ENCODE peak calls at places on chromosomes 6 and 20, in six cellular contexts. L is mammary epithelial cell, I is H1, O is PC-3, N is K562, D is GM23248. V is an unnamed sample.

GRCh38 chr20:20009784-20010253 is 7.3 kb upstream of the NAA20 start:
- DNase-seq in L (no peak), I (no peak), O (no peak), N (no peak), D (peak), V (no peak)

GRCh38 chr6:69933239-69933638 is 66.9 kb downstream of the COL19A1 start:
- DNase-seq in L (peak), I (no peak), O (no peak), N (no peak), D (peak), V (no peak)

GRCh38 chr6:99019341-99019740 is 71.6 kb upstream of the FBXL4 start:
- DNase-seq in L (peak), I (no peak), O (peak), N (no peak), D (peak), V (no peak)

GRCh38 chr6:85676086-85676729 is 33.5 kb upstream of the SYNCRIP start:
- DNase-seq in L (no peak), I (no peak), O (peak), N (no peak), D (peak), V (no peak)

GRCh38 chr20:13816757-13817156 is 31.9 kb downstream of the NDUFAF5 start:
- DNase-seq in L (no peak), I (no peak), O (peak), N (no peak), D (no peak), V (no peak)

GRCh38 chr6:92044312-92044711 is 1375.0 kb downstream of the EPHA7 start:
- DNase-seq in L (no peak), I (no peak), O (no peak), N (no peak), D (no peak), V (no peak)

GRCh38 chr6:34465551-34466241 is at the start of gene PACSIN1:
- DNase-seq in L (no peak), I (peak), O (peak), N (peak), D (peak), V (no peak)

GRCh38 chr20:45090481-45090880 is 10.4 kb downstream of the KCNS1 start:
- DNase-seq in L (no peak), I (no peak), O (no peak), N (no peak), D (peak), V (no peak)

GRCh38 chr6:54991761-54992330 is 145.3 kb downstream of the FAM83B start:
- DNase-seq in L (no peak), I (no peak), O (no peak), N (no peak), D (no peak), V (no peak)

GRCh38 chr6:52876056-52876787 is 33.3 kb downstream of the GSTA3 start:
- DNase-seq in L (no peak), I (no peak), O (peak), N (no peak), D (peak), V (no peak)

GRCh38 chr6:31749301-31750036 is 9.7 kb downstream of the MSH5 start:
- DNase-seq in L (no peak), I (no peak), O (no peak), N (no peak), D (no peak), V (no peak)

GRCh38 chr6:82555801-82556200 is 192.2 kb downstream of the TPBG start:
- DNase-seq in L (peak), I (no peak), O (peak), N (no peak), D (peak), V (no peak)

GRCh38 chr20:17664025-17664638 is 17.9 kb downstream of the RRBP1 start:
- DNase-seq in L (no peak), I (no peak), O (no peak), N (no peak), D (no peak), V (no peak)

GRCh38 chr6:138440296-138440695 is 36.3 kb downstream of the HEBP2 start:
- DNase-seq in L (no peak), I (no peak), O (no peak), N (no peak), D (no peak), V (no peak)

GRCh38 chr20:8153281-8153908 is 21.3 kb downstream of the PLCB1 start:
- DNase-seq in L (no peak), I (no peak), O (peak), N (no peak), D (no peak), V (no peak)

GRCh38 chr6:119552016-119552415 is 202.5 kb upstream of the MAN1A1 start:
- DNase-seq in L (no peak), I (no peak), O (no peak), N (no peak), D (peak), V (no peak)
- H3K4me3 ChIP-seq in L (no peak), I (no peak), O (no peak), N (no peak), D (no peak), V (no peak)

DNA sequence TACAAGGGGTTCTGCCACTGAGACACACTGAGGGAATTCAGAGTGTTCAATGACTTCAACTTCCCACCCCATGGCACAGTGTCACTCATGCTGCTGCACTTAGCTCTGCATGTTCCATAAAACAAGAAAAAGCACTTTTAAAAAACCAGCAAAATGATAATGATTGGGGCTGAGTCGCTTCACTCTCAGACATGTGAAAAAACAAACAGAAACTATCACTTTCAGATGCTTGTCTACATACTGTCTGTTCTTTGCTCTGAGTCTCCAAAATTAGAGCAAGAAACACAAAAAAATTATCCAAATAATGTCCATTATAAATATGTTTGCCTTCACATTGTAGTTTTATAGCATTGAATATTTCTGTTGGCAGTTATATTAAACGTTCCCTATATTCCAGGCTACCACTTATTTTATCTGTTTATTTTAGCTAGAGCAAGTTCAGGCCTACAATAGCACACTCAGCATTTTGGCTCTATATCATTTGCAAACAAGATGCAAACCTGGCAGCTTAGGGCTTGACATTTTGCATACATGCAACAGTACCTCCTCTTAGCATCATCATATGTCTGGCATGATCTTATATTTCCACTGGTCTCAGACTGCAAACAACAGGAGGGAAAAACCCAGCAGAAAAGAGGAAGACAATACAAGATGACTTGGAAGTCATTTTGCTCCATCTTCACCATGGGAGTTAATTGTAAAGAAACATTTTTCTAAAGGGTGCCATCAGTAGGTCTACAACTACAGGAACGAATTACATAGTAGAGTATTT is 398.8 kb downstream of the HACE1 start:
- DNase-seq in L (no peak), I (no peak), O (no peak), N (no peak), D (no peak), V (no peak)
- H3K9ac ChIP-seq in L (no peak), I (no peak), O (no peak), N (no peak), D (no peak), V (no peak)

GRCh38 chr6:56852249-56852606 is 102.7 kb upstream of the BEND6 start:
- DNase-seq in L (no peak), I (no peak), O (peak), N (no peak), D (peak), V (no peak)

GRCh38 chr6:56849876-56850275 is 105.0 kb upstream of the BEND6 start:
- DNase-seq in L (peak), I (no peak), O (no peak), N (no peak), D (peak), V (no peak)

GRCh38 chr6:56850618-56851017 is 104.3 kb upstream of the BEND6 start:
- DNase-seq in L (peak), I (no peak), O (no peak), N (no peak), D (peak), V (no peak)

GRCh38 chr6:56851541-56852248 is 103.2 kb upstream of the BEND6 start:
- DNase-seq in L (peak), I (peak), O (peak), N (no peak), D (peak), V (no peak)

DNA sequence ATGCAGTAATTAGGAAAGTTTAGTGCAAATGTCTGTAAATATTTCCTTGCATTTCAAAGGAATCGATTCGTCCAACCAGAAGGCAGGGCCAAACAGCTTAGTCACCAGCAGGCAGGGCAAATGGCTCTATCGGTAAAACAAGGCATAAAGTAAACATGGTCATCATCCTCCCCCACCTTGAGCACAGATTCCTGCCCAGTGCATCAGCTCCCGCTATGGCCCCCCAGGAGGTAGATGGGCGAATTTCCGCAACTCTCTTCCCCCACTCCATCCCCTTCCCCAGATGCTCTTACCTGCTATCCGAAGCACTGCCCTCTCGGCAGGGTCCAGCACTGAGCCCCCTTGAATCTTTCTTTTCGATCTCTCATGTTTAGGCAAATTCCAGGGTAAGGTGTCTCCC is 103.8 kb upstream of the BEND6 start:
- DNase-seq in L (peak), I (no peak), O (no peak), N (no peak), D (peak), V (no peak)
- H3K4me3 ChIP-seq in L (peak), I (peak), O (no peak), N (no peak), D (peak), V (peak)

GRCh38 chr20:35458388-35458787 is 3.0 kb downstream of the CEP250 start:
- DNase-seq in L (no peak), I (no peak), O (no peak), N (no peak), D (no peak), V (no peak)

GRCh38 chr20:35448788-35449373 is 6.5 kb upstream of the CEP250 start:
- DNase-seq in L (no peak), I (no peak), O (no peak), N (no peak), D (no peak), V (no peak)

GRCh38 chr20:35454881-35455609 is at the start of gene CEP250:
- DNase-seq in L (peak), I (peak), O (peak), N (peak), D (peak), V (peak)

GRCh38 chr20:35451295-35451694 is 4.1 kb upstream of the CEP250 start:
- DNase-seq in L (peak), I (no peak), O (no peak), N (no peak), D (no peak), V (peak)

GRCh38 chr20:35453647-35454046 is 1.8 kb upstream of the CEP250 start:
- DNase-seq in L (no peak), I (no peak), O (no peak), N (no peak), D (no peak), V (no peak)
- H3K9ac ChIP-seq in L (no peak), I (no peak), O (peak), N (peak), D (no peak), V (no peak)

GRCh38 chr20:24678351-24679106 is 209.1 kb downstream of the SYNDIG1 start:
- DNase-seq in L (no peak), I (no peak), O (no peak), N (no peak), D (no peak), V (no peak)
- H3K4me3 ChIP-seq in L (no peak), I (no peak), O (no peak), N (no peak), D (no peak), V (no peak)

GRCh38 chr6:33420493-33421343 is 853 bp downstream of the SYNGAP1 start:
- DNase-seq in L (no peak), I (no peak), O (no peak), N (no peak), D (no peak), V (no peak)
- H3K9ac ChIP-seq in L (no peak), I (peak), O (no peak), N (no peak), D (peak), V (no peak)

GRCh38 chr6:17907467-17908229 is 79.8 kb downstream of the KIF13A start:
- DNase-seq in L (peak), I (no peak), O (peak), N (peak), D (peak), V (peak)
- H3K4me3 ChIP-seq in L (no peak), I (no peak), O (no peak), N (no peak), D (peak), V (no peak)

GRCh38 chr6:14194483-14194882 is 76.9 kb downstream of the CD83 start:
- DNase-seq in L (no peak), I (no peak), O (no peak), N (no peak), D (no peak), V (no peak)
- H3K9ac ChIP-seq in L (no peak), I (no peak), O (no peak), N (no peak), D (no peak), V (no peak)

GRCh38 chr6:2893276-2893675 is 9.8 kb downstream of the SERPINB9 start:
- DNase-seq in L (no peak), I (no peak), O (no peak), N (no peak), D (no peak), V (no peak)

GRCh38 chr6:2896741-2897140 is 6.4 kb downstream of the SERPINB9 start:
- DNase-seq in L (no peak), I (no peak), O (no peak), N (no peak), D (no peak), V (no peak)

GRCh38 chr6:2890981-2891767 is 11.9 kb downstream of the SERPINB9 start:
- DNase-seq in L (no peak), I (no peak), O (no peak), N (no peak), D (no peak), V (no peak)

GRCh38 chr6:2895072-2895471 is 8.0 kb downstream of the SERPINB9 start:
- DNase-seq in L (no peak), I (no peak), O (no peak), N (no peak), D (no peak), V (no peak)

DNA sequence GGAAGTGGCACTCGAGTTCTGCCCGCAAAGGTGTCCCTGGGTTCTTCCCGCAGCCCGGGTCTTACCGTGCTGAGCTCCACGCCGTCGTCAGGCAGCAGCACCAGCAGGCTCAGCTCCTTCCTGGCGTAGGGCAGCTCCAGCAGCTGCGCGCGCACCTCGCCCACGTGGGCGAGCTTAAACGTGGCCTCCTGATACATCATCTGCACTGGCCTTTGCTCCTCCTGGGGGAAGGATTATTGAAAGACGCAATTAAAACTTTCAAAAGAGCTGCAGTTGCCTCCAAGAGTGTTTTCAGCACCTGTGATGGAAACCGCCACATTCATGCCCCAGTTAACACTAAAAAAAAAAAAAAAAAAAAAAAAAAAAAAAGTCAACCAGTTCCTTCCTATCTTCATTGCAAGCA is 11.3 kb downstream of the SERPINB9 start:
- DNase-seq in L (no peak), I (no peak), O (peak), N (no peak), D (no peak), V (peak)
- H3K4me3 ChIP-seq in L (no peak), I (no peak), O (peak), N (no peak), D (no peak), V (peak)

DNA sequence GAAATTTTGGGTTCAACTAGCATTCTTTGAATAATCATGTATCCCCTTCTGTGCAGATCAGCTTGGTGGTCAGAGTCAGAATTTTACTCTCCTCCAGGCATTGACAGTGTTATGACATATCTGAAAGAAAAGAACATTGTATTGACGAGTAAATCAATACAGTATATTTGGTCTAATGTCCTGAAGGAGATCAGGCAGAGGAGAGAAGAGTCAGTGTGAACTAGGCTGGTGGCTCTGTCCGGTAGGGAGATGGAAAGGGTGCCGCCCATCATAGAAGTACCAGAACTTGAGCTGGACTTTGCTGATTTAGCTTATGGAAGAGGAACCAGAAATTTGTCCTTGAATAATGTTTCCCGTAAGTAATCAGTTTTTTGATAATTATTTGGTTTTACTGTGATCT is at the start of gene CALHM6:
- DNase-seq in L (no peak), I (no peak), O (no peak), N (no peak), D (no peak), V (no peak)
- H3K9ac ChIP-seq in L (no peak), I (peak), O (no peak), N (no peak), D (peak), V (peak)